ENCODE peak calls at places on chromosomes 16 and 17, in seven cellular contexts. G, W, D, B, Q, F and V are unnamed samples.

GRCh38 chr16:72864130-72864833 is 183.6 kb downstream of the ZFHX3 start:
- DNase-seq in B (no peak), D (no peak), F (no peak), Q (no peak), G (no peak), W (no peak), V (no peak)

GRCh38 chr17:78650093-78650715 is 73.0 kb upstream of the DNAH17 start:
- DNase-seq in D (no peak), Q (no peak), W (no peak), F (no peak), G (peak), B (no peak), V (no peak)

GRCh38 chr17:3222505-3222904 is 15.0 kb downstream of the OR1A1 start:
- DNase-seq in B (no peak), W (no peak), F (no peak), Q (no peak), G (no peak), D (no peak), V (no peak)

GRCh38 chr16:73047536-73048291 is at the start of gene ZFHX3:
- DNase-seq in W (peak), B (peak), Q (peak), F (peak), D (peak), G (peak), V (peak)

GRCh38 chr16:76653390-76654026 is 376.3 kb downstream of the CNTNAP4 start:
- DNase-seq in B (no peak), G (peak), Q (peak), D (no peak), W (no peak), F (no peak), V (no peak)

GRCh38 chr17:40818733-40819527 is 3.5 kb downstream of the KRT10 start:
- DNase-seq in B (peak), Q (peak), W (peak), D (peak), G (peak), F (peak), V (peak)

GRCh38 chr17:75848523-75849303 is 4.5 kb upstream of the UNC13D start:
- DNase-seq in Q (peak), G (peak), W (peak), B (peak), F (peak), D (peak), V (peak)

GRCh38 chr16:67215690-67216089 is 11.2 kb upstream of the TMEM208 start:
- DNase-seq in B (no peak), W (no peak), G (no peak), F (no peak), Q (no peak), D (no peak), V (no peak)

GRCh38 chr17:68711858-68712257 is 110.7 kb upstream of the FAM20A start:
- DNase-seq in B (no peak), W (no peak), Q (no peak), G (no peak), F (no peak), D (no peak), V (no peak)

GRCh38 chr17:41635121-41636097 is 11.0 kb upstream of the KRT17 start:
- DNase-seq in D (peak), B (peak), Q (peak), F (peak), G (no peak), W (no peak), V (no peak)

GRCh38 chr17:56096026-56096807 is 57.1 kb upstream of the ANKFN1 start:
- DNase-seq in Q (peak), W (no peak), D (no peak), B (no peak), G (no peak), F (no peak), V (no peak)

GRCh38 chr16:67865318-67865717 is 7.5 kb upstream of the EDC4 start:
- DNase-seq in D (peak), G (peak), Q (no peak), W (no peak), B (no peak), F (no peak), V (no peak)

GRCh38 chr16:17885659-17886200 is 415.0 kb upstream of the XYLT1 start:
- DNase-seq in Q (no peak), F (no peak), G (peak), D (no peak), W (no peak), B (no peak), V (no peak)

GRCh38 chr17:7081341-7082062 is 1.5 kb upstream of the CLEC10A start:
- DNase-seq in F (no peak), B (no peak), D (no peak), Q (no peak), W (no peak), G (no peak), V (no peak)

GRCh38 chr17:77591231-77591785 is 367.2 kb upstream of the TNRC6C start:
- DNase-seq in B (no peak), F (no peak), G (no peak), D (no peak), Q (no peak), W (no peak), V (no peak)

GRCh38 chr17:13596241-13596941 is 5.3 kb downstream of the HS3ST3A1 start:
- DNase-seq in G (no peak), F (no peak), B (no peak), W (no peak), Q (no peak), D (no peak), V (no peak)

GRCh38 chr16:30005341-30006094 is 5.3 kb downstream of the DOC2A start:
- DNase-seq in F (no peak), B (no peak), D (peak), G (peak), Q (peak), W (peak), V (no peak)

GRCh38 chr17:77644981-77645380 is 313.5 kb upstream of the TNRC6C start:
- DNase-seq in W (no peak), F (no peak), G (peak), D (no peak), B (no peak), Q (no peak), V (no peak)

GRCh38 chr17:10729334-10730193 is at the start of gene TMEM220:
- DNase-seq in D (peak), W (peak), F (peak), G (peak), B (peak), Q (peak), V (peak)

GRCh38 chr17:50765454-50766221 is 1.7 kb downstream of the ANKRD40CL start:
- DNase-seq in D (no peak), B (no peak), Q (no peak), G (no peak), W (no peak), F (no peak), V (no peak)

GRCh38 chr16:17369441-17369951 is 101.3 kb downstream of the XYLT1 start:
- DNase-seq in F (peak), W (peak), D (peak), B (peak), Q (no peak), G (no peak), V (no peak)

DNA sequence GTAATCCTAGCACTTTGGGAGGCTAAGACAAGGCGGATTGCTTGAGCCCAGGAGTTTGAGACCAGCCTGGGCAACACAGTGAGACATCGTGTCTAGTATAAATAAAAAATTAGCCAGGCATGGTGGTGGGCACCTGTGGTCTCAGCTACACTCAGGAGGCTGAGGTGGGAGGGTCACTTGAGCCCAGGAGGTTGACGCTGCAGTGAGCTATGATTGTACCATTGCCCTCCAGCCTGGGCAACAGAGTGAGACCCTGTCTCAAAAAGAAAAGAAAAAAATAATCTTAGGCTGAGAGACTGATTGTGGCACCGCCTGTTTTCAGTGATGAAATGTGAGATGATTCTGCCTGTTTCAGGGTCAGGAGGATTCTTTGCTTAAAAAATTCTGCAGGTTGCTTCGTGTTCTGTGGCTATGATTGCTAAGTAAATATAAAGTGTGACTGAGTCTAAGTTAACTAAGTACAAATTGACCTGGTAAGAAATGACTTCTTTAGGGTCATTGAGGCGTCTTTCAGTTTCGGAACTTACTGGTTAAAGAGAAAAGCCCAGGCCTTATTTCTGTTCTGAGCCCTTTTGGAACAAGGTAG is 128.3 kb downstream of the SOCS1 start:
- DNase-seq in B (no peak), Q (no peak), W (no peak), G (no peak), F (no peak), D (no peak), V (no peak)
- H3K27ac ChIP-seq in B (peak), Q (no peak), W (no peak), G (no peak), F (peak), D (peak), V (peak)

GRCh38 chr17:27601975-27602302 is 29.0 kb upstream of the LGALS9 start:
- DNase-seq in F (no peak), W (peak), G (no peak), B (no peak), D (no peak), Q (no peak), V (no peak)

GRCh38 chr17:27602721-27603445 is 28.1 kb upstream of the LGALS9 start:
- DNase-seq in G (peak), W (peak), Q (peak), F (peak), B (peak), D (peak), V (peak)

GRCh38 chr17:27603870-27604794 is 26.9 kb upstream of the LGALS9 start:
- DNase-seq in G (no peak), B (no peak), F (no peak), D (peak), Q (peak), W (peak), V (no peak)

GRCh38 chr17:27605409-27605808 is 25.6 kb upstream of the LGALS9 start:
- DNase-seq in F (no peak), D (no peak), B (no peak), G (no peak), Q (no peak), W (peak), V (no peak)

GRCh38 chr17:27603446-27603820 is 27.6 kb upstream of the LGALS9 start:
- DNase-seq in B (no peak), F (no peak), W (no peak), G (no peak), Q (no peak), D (no peak), V (no peak)
- TF ChIP-seq CTCF in B (no peak), F (peak), W (no peak), G (no peak), Q (no peak), D (no peak), V (peak)

DNA sequence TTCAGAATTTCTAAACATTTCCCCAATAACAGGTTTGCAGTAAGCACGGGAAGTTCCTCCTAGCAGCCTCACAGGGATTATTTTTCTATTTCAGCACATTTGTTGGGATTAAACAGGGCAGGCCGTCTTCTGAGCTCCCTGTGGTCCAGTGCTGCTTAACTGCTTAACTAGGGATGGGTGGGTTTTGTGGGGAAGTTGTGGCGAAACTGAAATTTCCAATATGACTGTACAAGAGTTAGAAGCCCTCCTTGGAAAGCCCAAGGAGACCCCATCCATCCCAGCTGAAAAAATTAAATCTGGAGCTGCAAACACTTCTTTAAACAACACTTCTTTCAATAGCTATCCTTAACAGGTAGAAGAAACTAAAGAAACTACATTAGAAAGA is 22.2 kb downstream of the FAM117A start:
- DNase-seq in B (no peak), G (no peak), Q (no peak), D (no peak), F (no peak), W (no peak), V (no peak)
- H3K27ac ChIP-seq in B (peak), G (no peak), Q (peak), D (peak), F (peak), W (peak), V (peak)

GRCh38 chr17:36152639-36153120 is 23.8 kb downstream of the TBC1D3B start:
- DNase-seq in F (no peak), G (peak), Q (no peak), B (no peak), D (no peak), W (no peak), V (no peak)
- TF ChIP-seq CTCF in F (no peak), G (no peak), Q (peak), B (no peak), D (no peak), W (no peak), V (no peak)

GRCh38 chr16:71479420-71479819 is 9.7 kb downstream of the ZNF19 start:
- DNase-seq in D (no peak), B (no peak), Q (peak), G (peak), F (no peak), W (no peak), V (no peak)

GRCh38 chr16:71472041-71472440 is 10.0 kb upstream of the ZNF23 start:
- DNase-seq in Q (no peak), D (no peak), F (no peak), W (no peak), B (no peak), G (no peak), V (no peak)

GRCh38 chr16:71474864-71475263 is 12.8 kb upstream of the ZNF23 start:
- DNase-seq in Q (no peak), W (no peak), B (no peak), D (no peak), F (no peak), G (no peak), V (no peak)

GRCh38 chr16:71476457-71476856 is 12.7 kb downstream of the ZNF19 start:
- DNase-seq in B (no peak), W (no peak), D (no peak), G (no peak), F (no peak), Q (no peak), V (no peak)

DNA sequence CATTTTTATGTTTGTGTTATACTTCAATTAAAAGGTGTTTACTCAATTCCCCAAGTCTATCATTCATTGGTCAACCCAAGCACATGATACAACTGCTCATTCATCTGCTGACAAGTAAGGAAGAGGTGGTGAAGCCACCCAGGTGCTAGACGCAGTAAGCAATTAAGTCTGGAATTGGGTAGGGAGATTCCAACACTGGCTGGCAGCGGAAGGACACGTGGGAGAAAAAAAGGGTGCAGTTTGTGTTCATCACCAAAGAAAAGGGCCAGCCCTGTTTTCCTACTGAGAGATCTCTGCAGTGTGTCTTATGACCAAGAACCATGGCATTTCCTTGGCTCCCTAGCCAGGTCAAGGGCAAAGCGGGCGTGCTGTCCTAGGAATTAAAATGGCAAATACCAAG is 11.8 kb upstream of the ZNF23 start:
- DNase-seq in D (no peak), W (no peak), G (no peak), F (no peak), B (no peak), Q (no peak), V (no peak)
- H3K27ac ChIP-seq in D (no peak), W (no peak), G (no peak), F (no peak), B (no peak), Q (no peak), V (no peak)